ENCODE peak calls at places on chromosomes 13 and 19, in six cellular contexts. O is T-cell; G is activated naive CD4-positive, alpha-beta T cell; W is DMS153; T is mesendoderm; P is AG04450. F is an unnamed sample.

GRCh38 chr13:91036886-91037285 is 310.6 kb upstream of the MIR17HG start:
- DNase-seq in T (no peak), G (no peak), P (no peak), O (no peak), W (no peak), F (no peak)

GRCh38 chr13:110984392-110984791 is 69.5 kb upstream of the ANKRD10 start:
- DNase-seq in P (no peak), W (no peak), O (no peak), T (no peak), G (no peak), F (no peak)

GRCh38 chr13:41960195-41960699 is 662 bp downstream of the VWA8 start:
- DNase-seq in W (no peak), O (no peak), P (no peak), G (no peak), T (peak; percentile 48), F (no peak)

GRCh38 chr19:48325265-48325910 is at the start of gene EMP3:
- DNase-seq in W (no peak), T (peak; percentile 93), O (peak; percentile 75), G (peak; percentile 75), P (peak; percentile 80), F (peak; percentile 89)

GRCh38 chr19:10769533-10770491 is 51.9 kb downstream of the DNM2 start:
- DNase-seq in P (no peak), T (peak; percentile 54), W (no peak), O (no peak), G (no peak), F (peak; percentile 23)

GRCh38 chr19:2151339-2152229 is at the start of gene AP3D1:
- DNase-seq in G (peak; percentile 100), W (peak; percentile 95), P (peak; percentile 99), O (peak; percentile 100), T (peak; percentile 100), F (peak; percentile 100)

GRCh38 chr13:79491715-79492114 is 10.8 kb downstream of the NDFIP2 start:
- DNase-seq in W (no peak), G (no peak), T (peak; percentile 74), P (no peak), O (no peak), F (no peak)

GRCh38 chr19:55305491-55305890 is 19.6 kb downstream of the TMEM150B start:
- DNase-seq in O (peak; percentile 31), T (peak; percentile 70), G (peak; percentile 32), P (no peak), W (no peak), F (peak; percentile 42)

GRCh38 chr19:53868892-53869804 is 1.5 kb downstream of the MYADM start:
- DNase-seq in O (peak; percentile 82), W (peak; percentile 53), T (peak; percentile 96), G (peak; percentile 85), P (peak; percentile 67), F (peak; percentile 93)

GRCh38 chr19:58429745-58430144 is 10.2 kb downstream of the ZNF132 start:
- DNase-seq in O (no peak), W (no peak), G (no peak), P (no peak), T (no peak), F (no peak)

GRCh38 chr13:26011996-26012688 is 39.7 kb downstream of the SHISA2 start:
- DNase-seq in O (peak; percentile 57), G (peak; percentile 64), W (no peak), T (no peak), P (no peak), F (peak; percentile 47)

GRCh38 chr13:50735071-50735470 is 108.4 kb downstream of the DLEU7 start:
- DNase-seq in G (no peak), W (no peak), O (no peak), P (no peak), T (no peak), F (no peak)

GRCh38 chr13:109611912-109612691 is 174.3 kb downstream of the IRS2 start:
- DNase-seq in O (no peak), G (no peak), T (no peak), P (no peak), W (no peak), F (no peak)

GRCh38 chr19:45428385-45429231 is 4.9 kb upstream of the ERCC1 start:
- DNase-seq in O (no peak), W (no peak), G (no peak), P (no peak), T (peak; percentile 63), F (no peak)

GRCh38 chr19:46133101-46133627 is 8.7 kb upstream of the IGFL3 start:
- DNase-seq in P (peak; percentile 96), G (no peak), T (peak; percentile 98), W (peak; percentile 99), O (no peak), F (no peak)

GRCh38 chr13:26951581-26952177 is 191.1 kb upstream of the GPR12 start:
- DNase-seq in G (no peak), O (no peak), W (no peak), T (no peak), P (no peak), F (no peak)

GRCh38 chr13:98450495-98451167 is 126.3 kb downstream of the STK24 start:
- DNase-seq in G (peak; percentile 15), P (no peak), O (no peak), T (peak; percentile 53), W (no peak), F (no peak)

GRCh38 chr19:11737964-11738745 is 591 bp downstream of the ZNF823 start:
- DNase-seq in W (no peak), G (no peak), P (no peak), O (peak; percentile 14), T (peak; percentile 52), F (peak; percentile 35)

GRCh38 chr19:43416951-43417623 is 2.4 kb downstream of the TEX101 start:
- DNase-seq in W (no peak), P (no peak), O (no peak), T (peak; percentile 14), G (no peak), F (no peak)

GRCh38 chr13:30466841-30467252 is 1.1 kb upstream of the HMGB1 start:
- DNase-seq in G (no peak), P (no peak), W (peak; percentile 11), O (no peak), T (peak; percentile 59), F (no peak)

GRCh38 chr13:40220299-40220935 is 446.0 kb downstream of the FOXO1 start:
- DNase-seq in O (no peak), P (no peak), T (no peak), W (no peak), G (no peak), F (no peak)

GRCh38 chr19:38243279-38243673 is 12.9 kb downstream of the PPP1R14A start:
- DNase-seq in W (no peak), P (no peak), O (no peak), G (no peak), T (no peak), F (no peak)

GRCh38 chr13:99220199-99220931 is 19.7 kb downstream of the UBAC2 start:
- DNase-seq in O (no peak), T (no peak), G (no peak), W (no peak), P (no peak), F (no peak)

GRCh38 chr19:49469828-49470614 is 4.0 kb upstream of the FLT3LG start:
- DNase-seq in W (no peak), O (peak; percentile 66), P (no peak), G (peak; percentile 45), T (no peak), F (peak; percentile 68)

GRCh38 chr19:31338069-31338767 is 11.0 kb downstream of the TSHZ3 start:
- DNase-seq in O (no peak), G (peak; percentile 19), P (no peak), T (peak; percentile 91), W (no peak), F (no peak)

GRCh38 chr13:41561179-41561578 is 103.8 kb downstream of the RGCC start:
- DNase-seq in O (no peak), T (no peak), P (no peak), G (no peak), W (no peak), F (no peak)

GRCh38 chr13:111092685-111093084 is 22.4 kb upstream of the ARHGEF7 start:
- DNase-seq in O (no peak), T (no peak), P (no peak), G (no peak), W (no peak), F (no peak)

F was measured in T-helper 1 cell.